ENCODE peak calls at places on chromosome X, in five cellular contexts. I is tibial artery, C is hepatocyte, L is GM06990, F is upper lobe of right lung. J is an unnamed sample.

GRCh38 chrX:153946910-153947769 is 2.7 kb upstream of the RENBP start:
- DNase-seq in L (peak), F (peak), C (peak), I (peak), J (no peak)

GRCh38 chrX:109624641-109625311 is at the start of gene KCNE5:
- DNase-seq in L (no peak), F (no peak), C (peak), I (no peak), J (no peak)

GRCh38 chrX:8005678-8006347 is 78.6 kb upstream of the PNPLA4 start:
- DNase-seq in C (no peak), F (no peak), I (no peak), L (no peak), J (no peak)

GRCh38 chrX:23317799-23318724 is 16.6 kb upstream of the PTCHD1 start:
- DNase-seq in F (no peak), L (no peak), I (no peak), C (peak), J (no peak)

GRCh38 chrX:39532761-39533160 is 565.0 kb downstream of the BCOR start:
- DNase-seq in F (no peak), I (no peak), C (no peak), L (no peak), J (no peak)

GRCh38 chrX:7068939-7069367 is 78.6 kb upstream of the STS start:
- DNase-seq in L (no peak), I (no peak), F (no peak), C (no peak), J (no peak)

GRCh38 chrX:281166-281999 is at the start of gene PLCXD1:
- DNase-seq in I (no peak), F (peak), L (no peak), C (peak), J (no peak)

GRCh38 chrX:49725923-49726904 is 30.4 kb upstream of the PAGE1 start:
- DNase-seq in C (no peak), I (no peak), F (no peak), L (no peak), J (no peak)

GRCh38 chrX:13387656-13388421 is 68.0 kb upstream of the ATXN3L start:
- DNase-seq in C (no peak), F (no peak), L (peak), I (no peak), J (peak)

GRCh38 chrX:33183366-33183765 is 28.0 kb downstream of the DMD start:
- DNase-seq in I (peak), F (no peak), C (peak), L (no peak), J (no peak)

GRCh38 chrX:3806630-3807029 is 93.2 kb upstream of the PRKX start:
- DNase-seq in I (no peak), F (no peak), L (no peak), C (no peak), J (no peak)
- TF ChIP-seq CTCF in I (no peak), F (no peak), L (no peak), C (no peak), J (no peak)

GRCh38 chrX:42246814-42247213 is 323.5 kb upstream of the CASK start:
- DNase-seq in C (peak), F (no peak), L (no peak), I (no peak), J (no peak)
- H3K4me3 ChIP-seq in C (no peak), F (peak), L (no peak), I (no peak), J (no peak)

DNA sequence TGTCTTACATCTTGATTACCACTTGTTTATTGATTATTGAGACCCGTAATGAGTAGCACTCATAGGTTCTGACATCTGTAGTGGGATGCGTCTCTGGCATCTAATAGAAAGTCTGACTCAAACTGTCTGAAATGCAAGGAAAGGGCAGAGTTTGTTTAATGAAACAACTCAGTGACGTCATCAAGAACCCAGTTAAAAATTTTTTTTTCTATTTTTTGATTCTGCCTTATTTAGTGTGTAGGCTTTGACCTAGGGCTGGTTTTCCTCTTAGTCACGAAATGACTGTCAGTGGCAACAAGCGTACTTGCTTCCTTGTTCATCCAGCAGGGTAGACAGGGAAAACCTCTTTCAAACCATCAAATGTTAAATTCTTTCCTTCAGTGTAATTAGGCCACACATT is 3.1 kb upstream of the CDKL5 start:
- DNase-seq in F (no peak), C (no peak), L (no peak), I (no peak), J (no peak)
- TF ChIP-seq CTCF in F (no peak), C (no peak), L (no peak), I (no peak), J (no peak)

GRCh38 chrX:108270739-108271396 is 167.4 kb downstream of the COL4A6 start:
- DNase-seq in C (peak), L (no peak), I (no peak), F (no peak), J (no peak)
- H3K4me3 ChIP-seq in C (no peak), L (no peak), I (no peak), F (no peak), J (no peak)

GRCh38 chrX:16635040-16635439 is 14.9 kb upstream of the S100G start:
- DNase-seq in L (no peak), C (no peak), F (no peak), I (no peak), J (no peak)
- TF ChIP-seq CTCF in L (no peak), C (no peak), F (no peak), I (no peak), J (no peak)

GRCh38 chrX:15475021-15475420 is 18.1 kb downstream of the PIR start:
- DNase-seq in L (no peak), F (no peak), C (no peak), I (no peak), J (no peak)
- H3K4me3 ChIP-seq in L (no peak), F (no peak), C (no peak), I (no peak), J (no peak)

GRCh38 chrX:151901821-151902220 is 10.9 kb upstream of the MAGEA4 start:
- DNase-seq in C (no peak), L (no peak), F (no peak), I (no peak), J (no peak)
- TF ChIP-seq CTCF in C (no peak), L (no peak), F (no peak), I (no peak), J (no peak)

DNA sequence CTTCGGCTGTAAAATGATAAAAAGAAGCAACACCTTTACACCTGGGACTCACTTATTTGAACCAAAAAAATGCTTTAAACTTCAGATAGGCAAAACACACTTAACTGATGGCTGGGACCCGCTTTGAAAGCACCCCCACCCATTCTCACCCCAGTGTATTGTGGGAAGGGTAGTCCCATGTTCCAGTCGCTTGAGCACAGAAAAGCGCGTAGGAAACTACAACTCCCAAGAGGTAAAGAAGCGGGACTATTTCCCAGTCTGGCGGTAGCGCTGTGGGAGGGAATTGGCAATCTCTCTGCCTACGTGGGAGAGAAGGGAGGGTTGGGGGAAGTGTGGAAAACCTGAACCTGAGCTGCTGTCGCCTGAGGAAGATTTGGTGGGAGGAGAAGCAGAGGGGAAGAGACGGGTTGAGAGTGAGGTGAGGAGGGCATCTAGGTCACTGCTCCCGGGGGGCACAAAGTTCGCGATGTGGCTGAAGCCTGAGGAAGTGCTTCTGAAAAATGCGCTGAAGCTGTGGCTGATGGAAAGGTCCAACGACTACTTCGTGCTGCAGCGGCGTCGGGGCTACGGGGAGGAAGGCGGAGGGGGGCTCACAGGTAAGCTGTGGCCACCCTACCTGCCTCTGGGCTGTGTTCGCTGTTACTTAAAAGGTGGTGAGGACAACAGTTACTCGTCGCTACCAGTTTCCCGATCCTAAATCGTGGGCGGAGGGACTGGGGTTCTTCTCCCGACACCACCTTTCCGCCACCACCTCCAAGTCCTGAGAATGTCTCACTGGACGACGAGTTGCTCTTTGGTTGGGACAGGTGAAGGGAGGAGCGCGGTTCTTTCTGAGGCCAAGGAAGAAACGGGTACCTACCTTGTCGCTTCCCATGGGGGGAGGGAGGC is at the start of gene TBC1D8B:
- DNase-seq in I (peak), C (peak), L (peak), F (peak), J (peak)
- H3K4me3 ChIP-seq in I (peak), C (peak), L (peak), F (peak), J (peak)

J was measured in GM12864.